ENCODE peak calls at places on chromosome 5, in five cellular contexts. H is GM23338, D is ovary, F is neuronal stem cell, L is Panc1. Z is an unnamed sample.

GRCh38 chr5:59712836-59713487 is 180.6 kb downstream of the PDE4D start:
- DNase-seq in H (peak; percentile 71), D (no peak), F (peak; percentile 17), L (no peak), Z (no peak)

GRCh38 chr5:169131944-169132343 is 169.0 kb downstream of the SLIT3 start:
- DNase-seq in H (no peak), D (no peak), F (no peak), L (no peak), Z (no peak)

GRCh38 chr5:112059601-112060135 is 302.7 kb upstream of the NREP start:
- DNase-seq in H (no peak), D (no peak), F (no peak), L (no peak), Z (no peak)

GRCh38 chr5:128966375-128966774 is 1.1 kb downstream of the SLC27A6 start:
- DNase-seq in H (peak; percentile 46), D (no peak), F (no peak), L (no peak), Z (no peak)

GRCh38 chr5:149464796-149465489 is 85.9 kb upstream of the IL17B start:
- DNase-seq in H (no peak), D (peak; percentile 63), F (no peak), L (no peak), Z (no peak)

GRCh38 chr5:4653475-4653874 is 486.7 kb upstream of the ADAMTS16 start:
- DNase-seq in H (no peak), D (no peak), F (no peak), L (no peak), Z (no peak)

GRCh38 chr5:97550164-97550563 is 367.1 kb upstream of the RIOK2 start:
- DNase-seq in H (peak; percentile 46), D (no peak), F (peak; percentile 17), L (no peak), Z (no peak)

GRCh38 chr5:37495668-37496067 is 116.5 kb downstream of the WDR70 start:
- DNase-seq in H (no peak), D (no peak), F (no peak), L (no peak), Z (no peak)

GRCh38 chr5:75152861-75153260 is 83.8 kb downstream of the ANKRD31 start:
- DNase-seq in H (no peak), D (no peak), F (no peak), L (no peak), Z (no peak)

GRCh38 chr5:56669534-56670483 is 145.5 kb upstream of the MAP3K1 start:
- DNase-seq in H (peak; percentile 79), D (no peak), F (no peak), L (no peak), Z (peak; percentile 40)

GRCh38 chr5:73640861-73641320 is 14.9 kb downstream of the ARHGEF28 start:
- DNase-seq in H (no peak), D (no peak), F (no peak), L (no peak), Z (no peak)

GRCh38 chr5:68435611-68436010 is 220.1 kb downstream of the PIK3R1 start:
- DNase-seq in H (no peak), D (no peak), F (no peak), L (no peak), Z (no peak)

GRCh38 chr5:14213813-14214585 is 70.9 kb downstream of the TRIO start:
- DNase-seq in H (no peak), D (no peak), F (no peak), L (no peak), Z (no peak)
- H3K4me1 ChIP-seq in H (peaks cover 68% of the 10 kb centered on the region), D (peaks cover 26% of the 10 kb centered on the region), F (peaks cover 3% of the 10 kb centered on the region), L (peaks cover 100% of the 10 kb centered on the region), Z (no peaks in the 10 kb centered on the region)

GRCh38 chr5:77645158-77645994 is 6.9 kb upstream of the OTP start:
- DNase-seq in H (peak; percentile 72), D (no peak), F (no peak), L (no peak), Z (no peak)

GRCh38 chr5:77644443-77645157 is 6.1 kb upstream of the OTP start:
- DNase-seq in H (peak; percentile 84), D (no peak), F (no peak), L (no peak), Z (no peak)

GRCh38 chr5:77643654-77644404 is 5.3 kb upstream of the OTP start:
- DNase-seq in H (peak; percentile 44), D (no peak), F (no peak), L (no peak), Z (no peak)

GRCh38 chr5:77642915-77643653 is 4.6 kb upstream of the OTP start:
- DNase-seq in H (peak; percentile 66), D (no peak), F (no peak), L (no peak), Z (peak; percentile 8)

DNA sequence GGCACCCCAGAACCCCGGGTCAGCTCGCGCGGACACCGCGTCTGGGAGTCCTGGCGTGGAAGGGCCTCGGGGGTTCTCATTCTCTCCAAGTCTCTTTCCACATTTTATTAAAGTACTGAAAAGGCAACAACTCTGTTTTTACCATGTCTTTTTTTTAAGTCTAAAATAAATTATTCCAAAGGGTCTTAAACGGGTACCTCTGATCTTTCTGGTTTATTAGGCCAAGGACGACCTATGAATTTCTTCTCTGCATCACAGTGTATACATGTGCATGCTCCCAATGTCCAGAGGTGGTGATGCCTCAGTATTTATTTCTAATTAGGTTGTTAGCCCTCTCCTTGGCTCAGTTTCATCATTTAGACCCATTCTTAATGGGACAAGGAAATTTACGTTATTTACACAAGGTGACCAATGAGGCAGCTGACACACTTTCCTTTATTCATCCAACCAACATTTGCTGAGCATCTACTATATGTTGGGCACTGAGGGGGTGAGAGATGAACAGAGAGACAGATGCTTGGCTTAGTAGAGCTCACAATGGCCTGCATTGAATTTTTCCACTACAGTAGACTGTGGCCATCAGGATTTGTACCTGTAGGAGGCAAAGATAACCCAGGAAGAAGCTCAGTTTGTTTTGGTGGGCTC is 7.6 kb upstream of the OTP start:
- DNase-seq in H (no peak), D (no peak), F (no peak), L (no peak), Z (no peak)
- H3K4me3 ChIP-seq in H (peak overlapping the region; percentile 52), D (no peak overlapping the region), F (no peak overlapping the region), L (peak overlapping the region; percentile 33), Z (no peak overlapping the region)

GRCh38 chr5:157860898-157861894 is 2.3 kb upstream of the CLINT1 start:
- DNase-seq in H (no peak), D (no peak), F (no peak), L (no peak), Z (no peak)

GRCh38 chr5:157858527-157859226 is at the start of gene CLINT1:
- DNase-seq in H (peak; percentile 95), D (peak; percentile 91), F (peak; percentile 80), L (no peak), Z (peak; percentile 83)

GRCh38 chr5:157855404-157855994 is 3.4 kb downstream of the CLINT1 start:
- DNase-seq in H (peak; percentile 87), D (peak; percentile 31), F (peak; percentile 54), L (peak; percentile 42), Z (no peak)

GRCh38 chr5:157859227-157859575 is 256 bp upstream of the CLINT1 start:
- DNase-seq in H (no peak), D (no peak), F (no peak), L (peak; percentile 52), Z (no peak)

GRCh38 chr5:157857821-157858526 is 971 bp downstream of the CLINT1 start:
- DNase-seq in H (no peak), D (no peak), F (no peak), L (no peak), Z (no peak)
- H3K4me1 ChIP-seq in H (peaks cover 30% of the 10 kb centered on the region), D (peaks cover 4% of the 10 kb centered on the region), F (peaks cover 3% of the 10 kb centered on the region), L (peaks cover 6% of the 10 kb centered on the region), Z (peaks cover 13% of the 10 kb centered on the region)

GRCh38 chr5:140823475-140823874 is 2.1 kb downstream of the PCDHA5 start:
- DNase-seq in H (no peak), D (no peak), F (no peak), L (no peak), Z (no peak)

GRCh38 chr5:140828402-140828737 is 610 bp downstream of the PCDHA6 start:
- DNase-seq in H (peak; percentile 57), D (no peak), F (no peak), L (no peak), Z (no peak)

GRCh38 chr5:140822281-140822629 is 842 bp downstream of the PCDHA5 start:
- DNase-seq in H (no peak), D (no peak), F (no peak), L (no peak), Z (no peak)

GRCh38 chr5:140827704-140828401 is at the start of gene PCDHA6:
- DNase-seq in H (no peak), D (no peak), F (no peak), L (no peak), Z (no peak)
- H3K4me3 ChIP-seq in H (peak within 1 kb of the TSS; percentile 37), D (no peak within 1 kb of the TSS), F (peak within 1 kb of the TSS; percentile 65), L (no peak within 1 kb of the TSS), Z (no peak within 1 kb of the TSS)

GRCh38 chr5:966941-967340 is 41.7 kb upstream of the NKD2 start:
- DNase-seq in H (no peak), D (no peak), F (no peak), L (no peak), Z (no peak)
- H3K4me1 ChIP-seq in H (no peaks in the 10 kb centered on the region), D (peaks cover 12% of the 10 kb centered on the region), F (peaks cover 3% of the 10 kb centered on the region), L (no peaks in the 10 kb centered on the region), Z (peaks cover 19% of the 10 kb centered on the region)

DNA sequence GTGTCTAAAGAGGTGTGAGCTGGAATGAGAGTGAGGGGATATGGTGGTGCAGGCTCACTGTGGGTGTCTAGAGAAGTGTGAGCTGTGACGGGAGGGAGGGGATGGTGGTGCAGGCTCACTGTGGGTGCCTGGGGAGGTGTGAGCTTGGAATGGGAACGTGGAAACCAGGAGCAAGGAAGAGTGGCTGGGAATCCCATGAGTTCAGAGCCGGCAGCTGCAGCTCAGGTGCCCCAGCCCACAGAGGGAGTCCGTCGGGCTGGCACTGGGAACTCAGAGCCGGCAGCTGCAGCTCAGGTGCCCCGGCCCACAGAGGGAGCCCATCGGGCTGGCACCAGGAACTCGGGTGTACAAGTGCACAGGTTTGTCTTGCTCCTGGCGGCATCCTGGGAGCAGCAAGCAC is 45.6 kb downstream of the IRX2 start:
- DNase-seq in H (no peak), D (no peak), F (no peak), L (no peak), Z (no peak)
- H3K4me3 ChIP-seq in H (no peak overlapping the region), D (no peak overlapping the region), F (no peak overlapping the region), L (no peak overlapping the region), Z (no peak overlapping the region)

Z was measured in naive thymus-derived CD4-positive, alpha-beta T cell.